ENCODE peak calls at places on chromosomes 4 and X, in six cellular contexts. W is IMR-90, Y is left lung, H is fibroblast of mammary gland, V is astrocyte of the spinal cord, Q is aorta. U is an unnamed sample.

GRCh38 chrX:64975491-64975890 is 759 bp downstream of the ZC4H2 start:
- DNase-seq in W (no peak), Y (peak; percentile 34), H (peak; percentile 12), V (peak; percentile 15), Q (peak; percentile 44), U (peak; percentile 47)

GRCh38 chr4:90028460-90028859 is 98.7 kb upstream of the CCSER1 start:
- DNase-seq in W (no peak), Y (no peak), H (no peak), V (no peak), Q (no peak), U (no peak)

GRCh38 chr4:71545168-71545567 is 206.3 kb downstream of the SLC4A4 start:
- DNase-seq in W (peak; percentile 59), Y (no peak), H (peak; percentile 75), V (peak; percentile 96), Q (no peak), U (no peak)

GRCh38 chr4:80079255-80079923 is 6.4 kb upstream of the ANTXR2 start:
- DNase-seq in W (no peak), Y (no peak), H (no peak), V (no peak), Q (no peak), U (no peak)

GRCh38 chr4:73329300-73329699 is 70.7 kb upstream of the ANKRD17 start:
- DNase-seq in W (no peak), Y (no peak), H (no peak), V (no peak), Q (no peak), U (no peak)

GRCh38 chr4:113978561-113979156 is 788 bp downstream of the ARSJ start:
- DNase-seq in W (peak; percentile 18), Y (peak; percentile 37), H (no peak), V (peak; percentile 56), Q (peak; percentile 53), U (no peak)

GRCh38 chr4:110619401-110620247 is 3.3 kb downstream of the PITX2 start:
- DNase-seq in W (no peak), Y (no peak), H (no peak), V (no peak), Q (no peak), U (no peak)

GRCh38 chr4:82748176-82748575 is 50.4 kb downstream of the SCD5 start:
- DNase-seq in W (peak; percentile 65), Y (no peak), H (no peak), V (no peak), Q (no peak), U (no peak)

GRCh38 chrX:38347136-38347535 is 5.3 kb upstream of the OTC start:
- DNase-seq in W (peak; percentile 52), Y (no peak), H (peak; percentile 83), V (peak; percentile 49), Q (no peak), U (no peak)

GRCh38 chr4:106583567-106583966 is 215.0 kb upstream of the GIMD1 start:
- DNase-seq in W (peak; percentile 94), Y (no peak), H (peak; percentile 92), V (peak; percentile 95), Q (no peak), U (no peak)

GRCh38 chr4:101155368-101155767 is 192.0 kb downstream of the PPP3CA start:
- DNase-seq in W (peak; percentile 75), Y (no peak), H (peak; percentile 73), V (peak; percentile 59), Q (no peak), U (no peak)

GRCh38 chr4:85457752-85458467 is 17.0 kb upstream of the ARHGAP24 start:
- DNase-seq in W (no peak), Y (no peak), H (no peak), V (no peak), Q (no peak), U (no peak)

GRCh38 chrX:41737065-41737464 is 13.1 kb downstream of the GPR82 start:
- DNase-seq in W (no peak), Y (no peak), H (no peak), V (no peak), Q (no peak), U (no peak)

GRCh38 chr4:126264839-126265238 is 950.1 kb downstream of the FAT4 start:
- DNase-seq in W (peak; percentile 59), Y (no peak), H (peak; percentile 63), V (peak; percentile 50), Q (no peak), U (no peak)

GRCh38 chr4:22021116-22021515 is 72.5 kb upstream of the KCNIP4 start:
- DNase-seq in W (no peak), Y (no peak), H (no peak), V (no peak), Q (no peak), U (no peak)

GRCh38 chrX:11791090-11791489 is 33.1 kb downstream of the MSL3 start:
- DNase-seq in W (no peak), Y (no peak), H (no peak), V (no peak), Q (no peak), U (no peak)

GRCh38 chr4:87047281-87047798 is 112.5 kb downstream of the AFF1 start:
- DNase-seq in W (no peak), Y (no peak), H (no peak), V (no peak), Q (no peak), U (no peak)

GRCh38 chrX:14712096-14712495 is 160.8 kb downstream of the FANCB start:
- DNase-seq in W (no peak), Y (no peak), H (no peak), V (no peak), Q (no peak), U (no peak)

GRCh38 chrX:42399632-42400024 is 378.3 kb downstream of the PPP1R2C start:
- DNase-seq in W (no peak), Y (no peak), H (no peak), V (no peak), Q (no peak), U (no peak)

GRCh38 chrX:37998586-37999267 is 7.6 kb upstream of the SYTL5 start:
- DNase-seq in W (peak; percentile 80), Y (no peak), H (peak; percentile 82), V (peak; percentile 58), Q (no peak), U (no peak)

GRCh38 chr4:7186081-7186480 is 6.3 kb upstream of the SORCS2 start:
- DNase-seq in W (no peak), Y (peak; percentile 30), H (no peak), V (no peak), Q (no peak), U (peak; percentile 41)

GRCh38 chr4:27366424-27366823 is 505.8 kb downstream of the STIM2 start:
- DNase-seq in W (no peak), Y (no peak), H (peak; percentile 87), V (peak; percentile 92), Q (no peak), U (no peak)

GRCh38 chr4:112910109-112910736 is 139.2 kb upstream of the ANK2 start:
- DNase-seq in W (peak; percentile 13), Y (no peak), H (peak; percentile 73), V (peak; percentile 79), Q (no peak), U (no peak)

GRCh38 chr4:32985256-32985655 is 2265.1 kb downstream of the PCDH7 start:
- DNase-seq in W (no peak), Y (no peak), H (peak; percentile 54), V (peak; percentile 62), Q (no peak), U (no peak)

GRCh38 chrX:47619486-47620302 is at the start of gene SYN1:
- DNase-seq in W (peak; percentile 74), Y (peak; percentile 82), H (peak; percentile 72), V (peak; percentile 74), Q (peak; percentile 86), U (peak; percentile 85)

GRCh38 chrX:74613350-74614192 is 853 bp downstream of the RLIM start:
- DNase-seq in W (peak; percentile 29), Y (no peak), H (peak; percentile 45), V (peak; percentile 32), Q (no peak), U (peak; percentile 33)

GRCh38 chr4:27381806-27382205 is 521.2 kb downstream of the STIM2 start:
- DNase-seq in W (no peak), Y (no peak), H (no peak), V (peak; percentile 60), Q (no peak), U (no peak)

GRCh38 chr4:184417802-184418511 is 56.4 kb downstream of the IRF2 start:
- DNase-seq in W (peak; percentile 94), Y (no peak), H (peak; percentile 94), V (peak; percentile 86), Q (no peak), U (no peak)

GRCh38 chr4:18953613-18954012 is 932.1 kb upstream of the LCORL start:
- DNase-seq in W (no peak), Y (no peak), H (no peak), V (no peak), Q (no peak), U (no peak)

GRCh38 chr4:82891728-82892466 is 944 bp upstream of the SEC31A start:
- DNase-seq in W (peak; percentile 35), Y (no peak), H (peak; percentile 37), V (peak; percentile 42), Q (no peak), U (no peak)

GRCh38 chr4:152073738-152074137 is 312.9 kb upstream of the GATB start:
- DNase-seq in W (peak; percentile 38), Y (peak; percentile 81), H (peak; percentile 13), V (peak; percentile 7), Q (no peak), U (peak; percentile 71)

GRCh38 chr4:173214231-173214630 is 45.6 kb downstream of the GALNT7 start:
- DNase-seq in W (no peak), Y (no peak), H (no peak), V (no peak), Q (no peak), U (no peak)

GRCh38 chr4:52868138-52868537 is 6.0 kb downstream of the RASL11B start:
- DNase-seq in W (no peak), Y (peak; percentile 43), H (no peak), V (no peak), Q (no peak), U (no peak)

DNA sequence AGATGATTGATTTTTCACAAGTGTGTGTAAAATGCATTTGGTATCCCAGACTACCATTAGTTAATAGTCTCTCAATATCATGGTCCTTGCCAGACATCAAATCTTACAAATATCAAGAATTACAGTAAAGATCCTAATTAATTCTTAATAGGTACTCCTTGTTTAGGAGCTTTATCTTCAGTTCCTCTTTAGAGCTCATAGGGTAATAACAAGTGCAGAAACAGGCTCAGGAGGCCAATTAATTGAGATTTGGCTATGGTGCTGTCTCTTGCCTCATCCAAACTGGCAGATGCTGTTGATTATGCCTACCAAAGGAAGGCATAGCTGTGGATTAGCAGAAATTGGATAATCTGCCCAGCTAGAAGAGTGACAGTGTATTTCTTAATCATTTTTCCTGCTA is 6.9 kb downstream of the MTMR1 start:
- DNase-seq in W (no peak), Y (no peak), H (no peak), V (no peak), Q (no peak), U (no peak)
- H3K4me3 ChIP-seq in W (no peak overlapping the region), Y (no peak overlapping the region), H (no peak overlapping the region), V (no peak overlapping the region), Q (no peak overlapping the region), U (no peak overlapping the region)

GRCh38 chrX:106613277-106613676 is 1.5 kb downstream of the RADX start:
- DNase-seq in W (no peak), Y (no peak), H (no peak), V (no peak), Q (no peak), U (no peak)
- H3K4me3 ChIP-seq in W (no peak overlapping the region), Y (no peak overlapping the region), H (no peak overlapping the region), V (peak overlapping the region; percentile 61), Q (no peak overlapping the region), U (peak overlapping the region; percentile 58)

GRCh38 chr4:48015678-48016077 is 803 bp downstream of the CNGA1 start:
- DNase-seq in W (no peak), Y (no peak), H (no peak), V (no peak), Q (no peak), U (no peak)
- H3K4me3 ChIP-seq in W (no peak overlapping the region), Y (peak overlapping the region; percentile 58), H (no peak overlapping the region), V (no peak overlapping the region), Q (no peak overlapping the region), U (peak overlapping the region; percentile 68)

GRCh38 chr4:15006416-15007024 is 4.2 kb downstream of the CPEB2 start:
- DNase-seq in W (peak; percentile 18), Y (no peak), H (peak; percentile 41), V (peak; percentile 55), Q (no peak), U (no peak)
- H3K4me3 ChIP-seq in W (peak overlapping the region; percentile 69), Y (peak overlapping the region; percentile 96), H (peak overlapping the region; percentile 89), V (peak overlapping the region; percentile 93), Q (no peak overlapping the region), U (peak overlapping the region; percentile 73)

U was measured in lower lobe of right lung.